ENCODE peak calls at places on chromosome X, in six cellular contexts. Q, C, W, Y, D and G are unnamed samples.

GRCh38 chrX:23919706-23920320 is 12.0 kb downstream of the CXorf58 start:
- DNase-seq in W (no peak), D (peak), Y (no peak), Q (no peak), C (no peak), G (no peak)

GRCh38 chrX:133980406-133980805 is 5.0 kb downstream of the GPC3 start:
- DNase-seq in Q (no peak), C (no peak), W (no peak), D (no peak), Y (no peak), G (no peak)

GRCh38 chrX:115311139-115311538 is 21.6 kb downstream of the LUZP4 start:
- DNase-seq in W (no peak), D (peak), Q (no peak), Y (no peak), C (no peak), G (no peak)

GRCh38 chrX:133005038-133005437 is 46.6 kb upstream of the HS6ST2 start:
- DNase-seq in W (no peak), Q (no peak), Y (peak), C (no peak), D (peak), G (no peak)

GRCh38 chrX:131795442-131796229 is 227.5 kb upstream of the STK26 start:
- DNase-seq in W (no peak), C (no peak), Q (no peak), Y (no peak), D (no peak), G (no peak)

GRCh38 chrX:150032742-150033141 is 94.5 kb upstream of the EOLA2 start:
- DNase-seq in Y (no peak), Q (no peak), C (no peak), D (no peak), W (no peak), G (no peak)

GRCh38 chrX:50402886-50403285 is 67.7 kb downstream of the DGKK start:
- DNase-seq in Q (no peak), D (no peak), W (no peak), C (no peak), Y (no peak), G (no peak)

GRCh38 chrX:151488677-151489076 is 74.8 kb upstream of the PASD1 start:
- DNase-seq in W (no peak), Y (no peak), C (no peak), D (peak), Q (no peak), G (no peak)

GRCh38 chrX:84735025-84735424 is 232.8 kb upstream of the HDX start:
- DNase-seq in D (no peak), Y (no peak), Q (no peak), C (no peak), W (no peak), G (no peak)

GRCh38 chrX:72107320-72107719 is 24.4 kb downstream of the RTL5 start:
- DNase-seq in Q (no peak), C (no peak), W (no peak), D (peak), Y (no peak), G (no peak)

GRCh38 chrX:19593684-19594083 is 78.4 kb upstream of the MAP3K15 start:
- DNase-seq in Q (no peak), D (no peak), C (no peak), W (no peak), Y (no peak), G (no peak)

GRCh38 chrX:96979766-96980165 is 96.1 kb downstream of the RPA4 start:
- DNase-seq in Q (no peak), Y (peak), C (no peak), D (peak), W (no peak), G (no peak)

GRCh38 chrX:65451663-65452062 is 82.9 kb downstream of the LAS1L start:
- DNase-seq in D (peak), Y (peak), W (no peak), Q (no peak), C (no peak), G (no peak)

GRCh38 chrX:23465985-23466384 is 131.3 kb downstream of the PTCHD1 start:
- DNase-seq in Q (no peak), W (no peak), C (no peak), Y (no peak), D (no peak), G (no peak)

GRCh38 chrX:81259008-81259713 is 57.3 kb downstream of the SH3BGRL start:
- DNase-seq in Q (no peak), C (no peak), Y (no peak), W (no peak), D (no peak), G (no peak)

GRCh38 chrX:102917801-102918200 is 19.3 kb upstream of the RAB40AL start:
- DNase-seq in W (no peak), Q (no peak), Y (peak), D (no peak), C (no peak), G (no peak)

GRCh38 chrX:15493118-15494082 is at the start of gene PIR:
- DNase-seq in C (no peak), Y (peak), D (peak), Q (peak), W (peak), G (peak)

GRCh38 chrX:15973299-15973698 is 118.7 kb upstream of the AP1S2 start:
- DNase-seq in W (no peak), Y (no peak), C (no peak), Q (no peak), D (peak), G (no peak)

GRCh38 chrX:85963736-85964135 is 83.6 kb downstream of the CHM start:
- DNase-seq in Q (no peak), Y (no peak), W (no peak), D (peak), C (no peak), G (no peak)

GRCh38 chrX:56789518-56790070 is 60.6 kb downstream of the NBDY start:
- DNase-seq in W (no peak), Y (no peak), C (no peak), Q (no peak), D (no peak), G (no peak)

GRCh38 chrX:8971116-8971515 is 62.8 kb downstream of the FAM9B start:
- DNase-seq in C (no peak), Y (no peak), D (no peak), Q (no peak), W (no peak), G (no peak)

GRCh38 chrX:101206471-101206870 is 13.1 kb upstream of the DRP2 start:
- DNase-seq in Y (no peak), Q (no peak), W (no peak), C (no peak), D (no peak), G (no peak)

GRCh38 chrX:101160001-101160400 is 59.6 kb upstream of the DRP2 start:
- DNase-seq in Q (no peak), W (no peak), C (no peak), Y (no peak), D (no peak), G (no peak)

GRCh38 chrX:74422576-74423288 is 1.4 kb downstream of the SLC16A2 start:
- DNase-seq in Q (peak), W (no peak), C (no peak), D (peak), Y (peak), G (no peak)

GRCh38 chrX:110178179-110178865 is 139.6 kb downstream of the AMMECR1 start:
- DNase-seq in D (peak), C (no peak), Q (no peak), Y (no peak), W (no peak), G (no peak)

GRCh38 chrX:298993-299392 is 17.8 kb downstream of the PLCXD1 start:
- DNase-seq in Q (no peak), D (no peak), Y (no peak), C (no peak), W (no peak), G (no peak)

GRCh38 chrX:22039541-22039940 is 7.4 kb downstream of the PHEX start:
- DNase-seq in W (no peak), Q (no peak), C (no peak), Y (no peak), D (no peak), G (no peak)

GRCh38 chrX:20362268-20363002 is 95.7 kb upstream of the RPS6KA3 start:
- DNase-seq in Y (no peak), Q (no peak), C (no peak), D (no peak), W (no peak), G (no peak)

GRCh38 chrX:4655743-4656142 is 942.3 kb upstream of the PRKX start:
- DNase-seq in C (no peak), D (no peak), W (no peak), Q (no peak), Y (no peak), G (no peak)

GRCh38 chrX:22121161-22121560 is 89.0 kb downstream of the PHEX start:
- DNase-seq in D (no peak), C (no peak), Y (no peak), W (no peak), Q (no peak), G (no peak)

GRCh38 chrX:97016106-97016505 is 132.4 kb downstream of the RPA4 start:
- DNase-seq in W (no peak), D (no peak), C (no peak), Q (no peak), Y (no peak), G (no peak)

GRCh38 chrX:123625952-123626351 is 106.9 kb downstream of the THOC2 start:
- DNase-seq in W (no peak), C (no peak), Q (no peak), D (no peak), Y (no peak), G (no peak)

GRCh38 chrX:103017542-103017941 is 46.4 kb downstream of the BEX1 start:
- DNase-seq in C (no peak), Q (no peak), D (no peak), W (no peak), Y (no peak), G (no peak)

GRCh38 chrX:44770111-44770510 is 73.7 kb upstream of the DUSP21 start:
- DNase-seq in Y (no peak), Q (no peak), C (no peak), D (no peak), W (no peak), G (no peak)

GRCh38 chrX:22430701-22431100 is 158.0 kb downstream of the CBLL2 start:
- DNase-seq in C (no peak), W (no peak), Q (no peak), D (no peak), Y (no peak), G (no peak)